ENCODE peak calls at places on chromosomes 6 and 20, in five cellular contexts. One of them, this sample, is unnamed.
A peak's percentile ranks its signal among the peaks of the same experiment; 100 is the strongest.

GRCh38 chr6:32832535-32832934 is 6.0 kb downstream of the TAP2 start:
- DNase-seq in cardiac muscle cell: no peak
- DNase-seq in heart left ventricle: no peak
- DNase-seq in AG04450: no peak
- DNase-seq in esophagus squamous epithelium: no peak
- DNase-seq in this sample: no peak

GRCh38 chr6:33297406-33297955 is 1.3 kb downstream of the RGL2 start:
- DNase-seq in heart left ventricle: peak; percentile 66
- DNase-seq in AG04450: no peak
- DNase-seq in esophagus squamous epithelium: no peak
- DNase-seq in cardiac muscle cell: peak; percentile 42
- DNase-seq in this sample: no peak

GRCh38 chr20:48194578-48194977 is 409.3 kb upstream of the SULF2 start:
- DNase-seq in AG04450: no peak
- DNase-seq in esophagus squamous epithelium: no peak
- DNase-seq in cardiac muscle cell: no peak
- DNase-seq in heart left ventricle: peak; percentile 42
- DNase-seq in this sample: no peak

GRCh38 chr6:20644667-20645370 is 110.6 kb downstream of the CDKAL1 start:
- DNase-seq in AG04450: no peak
- DNase-seq in cardiac muscle cell: no peak
- DNase-seq in esophagus squamous epithelium: no peak
- DNase-seq in heart left ventricle: no peak
- DNase-seq in this sample: no peak

GRCh38 chr20:11018668-11019170 is 344.9 kb upstream of the JAG1 start:
- DNase-seq in esophagus squamous epithelium: no peak
- DNase-seq in heart left ventricle: no peak
- DNase-seq in AG04450: no peak
- DNase-seq in cardiac muscle cell: no peak
- DNase-seq in this sample: no peak

GRCh38 chr20:49166534-49167449 is 21.3 kb downstream of the STAU1 start:
- DNase-seq in AG04450: no peak
- DNase-seq in cardiac muscle cell: no peak
- DNase-seq in heart left ventricle: no peak
- DNase-seq in esophagus squamous epithelium: no peak
- DNase-seq in this sample: no peak

GRCh38 chr6:38271081-38271480 is 368.6 kb downstream of the BTBD9 start:
- DNase-seq in cardiac muscle cell: no peak
- DNase-seq in AG04450: no peak
- DNase-seq in esophagus squamous epithelium: no peak
- DNase-seq in heart left ventricle: no peak
- DNase-seq in this sample: no peak

GRCh38 chr6:7112741-7113313 is 5.1 kb downstream of the RREB1 start:
- DNase-seq in heart left ventricle: no peak
- DNase-seq in cardiac muscle cell: peak; percentile 29
- DNase-seq in esophagus squamous epithelium: no peak
- DNase-seq in AG04450: no peak
- DNase-seq in this sample: no peak

GRCh38 chr20:20210943-20211273 is 157.0 kb upstream of the INSM1 start:
- DNase-seq in AG04450: no peak
- DNase-seq in heart left ventricle: no peak
- DNase-seq in cardiac muscle cell: no peak
- DNase-seq in esophagus squamous epithelium: no peak
- DNase-seq in this sample: no peak

GRCh38 chr6:14584450-14584849 is 466.9 kb downstream of the CD83 start:
- DNase-seq in heart left ventricle: no peak
- DNase-seq in cardiac muscle cell: no peak
- DNase-seq in AG04450: no peak
- DNase-seq in esophagus squamous epithelium: no peak
- DNase-seq in this sample: no peak

GRCh38 chr20:3616250-3616649 is 46.9 kb downstream of the GFRA4 start:
- DNase-seq in esophagus squamous epithelium: no peak
- DNase-seq in AG04450: peak; percentile 16
- DNase-seq in heart left ventricle: no peak
- DNase-seq in cardiac muscle cell: peak; percentile 35
- DNase-seq in this sample: no peak

GRCh38 chr6:49328051-49328450 is 135.0 kb downstream of the MMUT start:
- DNase-seq in esophagus squamous epithelium: no peak
- DNase-seq in heart left ventricle: no peak
- DNase-seq in AG04450: no peak
- DNase-seq in cardiac muscle cell: no peak
- DNase-seq in this sample: no peak

GRCh38 chr6:32967151-32968091 is 973 bp upstream of the BRD2 start:
- DNase-seq in heart left ventricle: no peak
- DNase-seq in AG04450: no peak
- DNase-seq in esophagus squamous epithelium: no peak
- DNase-seq in cardiac muscle cell: no peak
- DNase-seq in this sample: no peak

GRCh38 chr6:154731296-154732218 is 1.7 kb upstream of the SCAF8 start:
- DNase-seq in cardiac muscle cell: no peak
- DNase-seq in heart left ventricle: no peak
- DNase-seq in AG04450: no peak
- DNase-seq in esophagus squamous epithelium: no peak
- DNase-seq in this sample: no peak

GRCh38 chr6:163490826-163491577 is 76.5 kb downstream of the QKI start:
- DNase-seq in cardiac muscle cell: no peak
- DNase-seq in esophagus squamous epithelium: no peak
- DNase-seq in AG04450: peak; percentile 6
- DNase-seq in heart left ventricle: peak; percentile 67
- DNase-seq in this sample: peak; percentile 9

GRCh38 chr6:3229566-3230274 is 2.3 kb upstream of the TUBB2B start:
- DNase-seq in cardiac muscle cell: peak; percentile 46
- DNase-seq in AG04450: no peak
- DNase-seq in esophagus squamous epithelium: no peak
- DNase-seq in heart left ventricle: no peak
- DNase-seq in this sample: no peak

GRCh38 chr6:117384659-117385058 is 41.1 kb downstream of the ROS1 start:
- DNase-seq in cardiac muscle cell: peak; percentile 3
- DNase-seq in AG04450: no peak
- DNase-seq in esophagus squamous epithelium: no peak
- DNase-seq in heart left ventricle: no peak
- DNase-seq in this sample: no peak

GRCh38 chr6:48036316-48036715 is 74.7 kb downstream of the PTCHD4 start:
- DNase-seq in esophagus squamous epithelium: no peak
- DNase-seq in AG04450: no peak
- DNase-seq in heart left ventricle: no peak
- DNase-seq in cardiac muscle cell: no peak
- DNase-seq in this sample: no peak

GRCh38 chr20:10508468-10509251 is 73.6 kb downstream of the SLX4IP start:
- DNase-seq in AG04450: no peak
- DNase-seq in heart left ventricle: no peak
- DNase-seq in cardiac muscle cell: no peak
- DNase-seq in esophagus squamous epithelium: no peak
- DNase-seq in this sample: no peak

GRCh38 chr20:41171736-41172295 is 34.5 kb downstream of the PLCG1 start:
- DNase-seq in esophagus squamous epithelium: no peak
- DNase-seq in AG04450: no peak
- DNase-seq in cardiac muscle cell: no peak
- DNase-seq in heart left ventricle: no peak
- DNase-seq in this sample: no peak

GRCh38 chr6:112338310-112338709 is 8.8 kb upstream of the RFPL4B start:
- DNase-seq in esophagus squamous epithelium: no peak
- DNase-seq in cardiac muscle cell: no peak
- DNase-seq in AG04450: no peak
- DNase-seq in heart left ventricle: no peak
- DNase-seq in this sample: no peak

GRCh38 chr6:84027340-84028183 is 6.0 kb upstream of the MRAP2 start:
- DNase-seq in heart left ventricle: no peak
- DNase-seq in cardiac muscle cell: no peak
- DNase-seq in AG04450: no peak
- DNase-seq in esophagus squamous epithelium: no peak
- DNase-seq in this sample: peak; percentile 25

GRCh38 chr6:73942581-73942980 is 246.6 kb downstream of the CD109 start:
- DNase-seq in AG04450: peak; percentile 10
- DNase-seq in esophagus squamous epithelium: no peak
- DNase-seq in heart left ventricle: no peak
- DNase-seq in cardiac muscle cell: no peak
- DNase-seq in this sample: no peak

GRCh38 chr6:111871207-111871606 is 2.0 kb downstream of the FYN start:
- DNase-seq in esophagus squamous epithelium: no peak
- DNase-seq in AG04450: no peak
- DNase-seq in cardiac muscle cell: no peak
- DNase-seq in heart left ventricle: no peak
- DNase-seq in this sample: no peak

GRCh38 chr20:44832724-44833123 is 22.4 kb upstream of the RIMS4 start:
- DNase-seq in cardiac muscle cell: no peak
- DNase-seq in AG04450: no peak
- DNase-seq in esophagus squamous epithelium: no peak
- DNase-seq in heart left ventricle: no peak
- DNase-seq in this sample: no peak

GRCh38 chr20:32158943-32159660 is 48.4 kb downstream of the PLAGL2 start:
- DNase-seq in AG04450: no peak
- DNase-seq in esophagus squamous epithelium: no peak
- DNase-seq in heart left ventricle: no peak
- DNase-seq in cardiac muscle cell: no peak
- DNase-seq in this sample: no peak

GRCh38 chr6:108497883-108498282 is 62.8 kb upstream of the FOXO3 start:
- DNase-seq in AG04450: no peak
- DNase-seq in esophagus squamous epithelium: no peak
- DNase-seq in heart left ventricle: no peak
- DNase-seq in cardiac muscle cell: peak; percentile 48
- DNase-seq in this sample: no peak

GRCh38 chr6:148179786-148180185 is 162.9 kb upstream of the SASH1 start:
- DNase-seq in AG04450: no peak
- DNase-seq in esophagus squamous epithelium: no peak
- DNase-seq in cardiac muscle cell: no peak
- DNase-seq in heart left ventricle: no peak
- DNase-seq in this sample: no peak

GRCh38 chr6:27547157-27548075 is 74.5 kb upstream of the ZNF184 start:
- DNase-seq in cardiac muscle cell: peak; percentile 58
- DNase-seq in AG04450: peak; percentile 20
- DNase-seq in heart left ventricle: no peak
- DNase-seq in esophagus squamous epithelium: no peak
- DNase-seq in this sample: no peak

GRCh38 chr20:32820698-32821378 is 1.1 kb downstream of the MAPRE1 start:
- DNase-seq in esophagus squamous epithelium: no peak
- DNase-seq in heart left ventricle: no peak
- DNase-seq in AG04450: no peak
- DNase-seq in cardiac muscle cell: no peak
- DNase-seq in this sample: no peak

GRCh38 chr6:157133856-157134255 is 189.5 kb downstream of the TMEM242 start:
- DNase-seq in AG04450: no peak
- DNase-seq in esophagus squamous epithelium: no peak
- DNase-seq in cardiac muscle cell: no peak
- DNase-seq in heart left ventricle: no peak
- DNase-seq in this sample: no peak

GRCh38 chr6:137545073-137545472 is 50.9 kb upstream of the OLIG3 start:
- DNase-seq in cardiac muscle cell: no peak
- DNase-seq in AG04450: no peak
- DNase-seq in heart left ventricle: no peak
- DNase-seq in esophagus squamous epithelium: no peak
- DNase-seq in this sample: no peak

GRCh38 chr6:148251286-148251685 is 91.4 kb upstream of the SASH1 start:
- DNase-seq in cardiac muscle cell: peak; percentile 38
- DNase-seq in esophagus squamous epithelium: no peak
- DNase-seq in heart left ventricle: no peak
- DNase-seq in AG04450: peak; percentile 46
- DNase-seq in this sample: no peak

GRCh38 chr6:169981051-169981450 is 229.6 kb downstream of the ERMARD start:
- DNase-seq in cardiac muscle cell: no peak
- DNase-seq in AG04450: no peak
- DNase-seq in heart left ventricle: peak; percentile 53
- DNase-seq in esophagus squamous epithelium: no peak
- DNase-seq in this sample: no peak

GRCh38 chr6:159462446-159462845 is 230.6 kb downstream of the SOD2 start:
- DNase-seq in heart left ventricle: no peak
- DNase-seq in cardiac muscle cell: no peak
- DNase-seq in AG04450: no peak
- DNase-seq in esophagus squamous epithelium: no peak
- DNase-seq in this sample: no peak
- H3K27ac ChIP-seq in heart left ventricle: no peak overlapping the region
- H3K27ac ChIP-seq in cardiac muscle cell: no peak overlapping the region
- H3K27ac ChIP-seq in AG04450: no peak overlapping the region
- H3K27ac ChIP-seq in esophagus squamous epithelium: no peak overlapping the region
- H3K27ac ChIP-seq in this sample: no peak overlapping the region

GRCh38 chr6:10210052-10210451 is 204.8 kb downstream of the TFAP2A start:
- DNase-seq in AG04450: no peak
- DNase-seq in esophagus squamous epithelium: no peak
- DNase-seq in cardiac muscle cell: no peak
- DNase-seq in heart left ventricle: no peak
- DNase-seq in this sample: no peak
- H3K27ac ChIP-seq in AG04450: no peak overlapping the region
- H3K27ac ChIP-seq in esophagus squamous epithelium: no peak overlapping the region
- H3K27ac ChIP-seq in cardiac muscle cell: no peak overlapping the region
- H3K27ac ChIP-seq in heart left ventricle: no peak overlapping the region
- H3K27ac ChIP-seq in this sample: no peak overlapping the region

DNA sequence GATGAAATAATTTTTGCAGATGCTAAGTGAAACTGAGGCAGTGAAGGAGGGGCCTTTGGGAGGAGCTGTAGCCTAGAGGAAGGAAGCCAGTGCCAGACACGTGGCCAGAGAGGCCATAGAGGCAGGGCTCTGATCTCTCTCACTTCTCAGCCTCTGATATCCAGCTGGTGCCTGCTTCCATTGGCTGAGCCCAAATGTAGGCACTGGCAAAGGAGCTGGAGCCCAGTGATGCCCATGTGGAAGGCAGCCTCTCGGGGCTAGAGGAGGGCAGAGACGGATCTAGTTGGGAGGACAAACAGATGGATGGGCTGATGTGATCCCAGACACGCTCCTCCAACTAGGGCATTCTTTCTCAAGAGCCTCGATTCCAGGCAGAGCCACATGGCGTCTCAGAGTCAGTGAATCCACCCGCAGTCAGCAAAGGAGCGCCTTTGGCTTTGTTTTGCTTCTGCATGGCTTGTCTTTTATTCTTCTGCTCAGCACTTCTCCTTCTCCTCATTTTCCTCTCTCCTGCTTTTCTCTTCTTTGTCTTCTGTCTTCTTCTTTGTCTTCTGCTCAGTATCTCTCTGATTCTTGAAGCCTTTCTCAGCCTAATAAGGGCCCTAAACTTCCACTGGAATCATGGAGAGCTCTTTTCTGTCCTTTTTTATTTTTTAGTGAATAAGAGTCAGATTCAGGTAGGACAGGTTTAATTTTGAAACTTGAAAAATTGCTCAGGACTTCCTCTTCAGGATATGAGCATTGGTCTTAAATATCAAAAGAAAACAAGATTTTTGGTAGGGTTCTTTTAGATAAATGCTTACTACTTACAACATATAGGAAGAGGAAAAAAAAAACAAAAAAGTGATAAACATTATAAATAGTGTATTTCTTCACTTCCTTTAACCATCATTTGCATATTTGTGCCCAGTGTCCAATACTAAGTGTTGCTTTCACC is 41.8 kb downstream of the CYP24A1 start:
- DNase-seq in heart left ventricle: no peak
- DNase-seq in esophagus squamous epithelium: no peak
- DNase-seq in cardiac muscle cell: no peak
- DNase-seq in AG04450: no peak
- DNase-seq in this sample: no peak
- H3K27ac ChIP-seq in heart left ventricle: no peak overlapping the region
- H3K27ac ChIP-seq in esophagus squamous epithelium: peak overlapping the region; percentile 80
- H3K27ac ChIP-seq in cardiac muscle cell: no peak overlapping the region
- H3K27ac ChIP-seq in AG04450: peak overlapping the region; percentile 65
- H3K27ac ChIP-seq in this sample: no peak overlapping the region

DNA sequence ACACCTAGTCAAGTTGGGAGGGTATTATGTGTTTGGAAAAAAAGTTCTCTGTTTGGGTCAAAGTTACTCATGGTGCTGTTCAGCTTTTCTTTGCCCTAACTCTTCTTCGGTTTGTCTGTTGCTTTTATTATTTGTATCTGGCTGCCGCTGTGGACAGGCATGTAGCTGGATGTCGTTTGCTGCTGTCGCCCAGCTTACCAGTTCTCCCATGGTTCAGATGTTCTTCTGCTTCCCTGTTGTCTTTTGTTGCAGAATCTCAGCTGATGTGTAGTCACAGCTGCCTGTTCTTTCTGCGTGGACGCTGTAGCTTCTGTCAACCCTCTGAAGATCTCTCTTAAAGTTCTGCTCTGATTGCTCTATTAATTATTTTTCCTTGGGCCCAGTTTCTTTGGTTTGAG is 8.0 kb downstream of the IGF2R start:
- DNase-seq in AG04450: no peak
- DNase-seq in heart left ventricle: no peak
- DNase-seq in esophagus squamous epithelium: no peak
- DNase-seq in cardiac muscle cell: no peak
- DNase-seq in this sample: no peak
- H3K27ac ChIP-seq in AG04450: no peak overlapping the region
- H3K27ac ChIP-seq in heart left ventricle: peak overlapping the region; percentile 78
- H3K27ac ChIP-seq in esophagus squamous epithelium: no peak overlapping the region
- H3K27ac ChIP-seq in cardiac muscle cell: no peak overlapping the region
- H3K27ac ChIP-seq in this sample: peak overlapping the region; percentile 23

This sample was measured in thoracic aorta.